ENCODE peak calls at places on chromosomes 3 and 15, in seven cellular contexts. One of them, this sample, is unnamed.

GRCh38 chr3:77197408-77197807 is 157.5 kb downstream of the ROBO2 start:
- DNase-seq in HFFc6: no peak
- DNase-seq in aorta: no peak
- DNase-seq in stimulated activated CD4-positive, alpha-beta T cell treated with anti-CD3 and anti-CD28 coated beads, TNF-alpha, amount 100 ng/mL, for 48 hours: no peak
- DNase-seq in Daoy: no peak
- DNase-seq in DMS153: no peak
- DNase-seq in NCI-H510A treated with DMSO at 0.1 percent for 48 hours: no peak
- DNase-seq in this sample: no peak

GRCh38 chr3:67075295-67075694 is 77.2 kb downstream of the KBTBD8 start:
- DNase-seq in HFFc6: no peak
- DNase-seq in NCI-H510A treated with DMSO at 0.1 percent for 48 hours: no peak
- DNase-seq in Daoy: no peak
- DNase-seq in aorta: no peak
- DNase-seq in stimulated activated CD4-positive, alpha-beta T cell treated with anti-CD3 and anti-CD28 coated beads, TNF-alpha, amount 100 ng/mL, for 48 hours: no peak
- DNase-seq in DMS153: no peak
- DNase-seq in this sample: no peak

GRCh38 chr3:41716391-41716910 is 245.5 kb downstream of the ULK4 start:
- DNase-seq in aorta: no peak
- DNase-seq in NCI-H510A treated with DMSO at 0.1 percent for 48 hours: no peak
- DNase-seq in stimulated activated CD4-positive, alpha-beta T cell treated with anti-CD3 and anti-CD28 coated beads, TNF-alpha, amount 100 ng/mL, for 48 hours: no peak
- DNase-seq in HFFc6: no peak
- DNase-seq in DMS153: no peak
- DNase-seq in Daoy: no peak
- DNase-seq in this sample: no peak

GRCh38 chr3:10353661-10354372 is 32.9 kb upstream of the SEC13 start:
- DNase-seq in DMS153: no peak
- DNase-seq in Daoy: no peak
- DNase-seq in aorta: no peak
- DNase-seq in HFFc6: no peak
- DNase-seq in NCI-H510A treated with DMSO at 0.1 percent for 48 hours: no peak
- DNase-seq in stimulated activated CD4-positive, alpha-beta T cell treated with anti-CD3 and anti-CD28 coated beads, TNF-alpha, amount 100 ng/mL, for 48 hours: no peak
- DNase-seq in this sample: no peak

GRCh38 chr3:16388850-16389411 is 123.9 kb downstream of the OXNAD1 start:
- DNase-seq in HFFc6: no peak
- DNase-seq in NCI-H510A treated with DMSO at 0.1 percent for 48 hours: no peak
- DNase-seq in DMS153: no peak
- DNase-seq in stimulated activated CD4-positive, alpha-beta T cell treated with anti-CD3 and anti-CD28 coated beads, TNF-alpha, amount 100 ng/mL, for 48 hours: no peak
- DNase-seq in aorta: no peak
- DNase-seq in Daoy: no peak
- DNase-seq in this sample: no peak

GRCh38 chr3:155282416-155283091 is 10.9 kb downstream of the STRIT1 start:
- DNase-seq in aorta: no peak
- DNase-seq in NCI-H510A treated with DMSO at 0.1 percent for 48 hours: peak
- DNase-seq in Daoy: no peak
- DNase-seq in HFFc6: peak
- DNase-seq in stimulated activated CD4-positive, alpha-beta T cell treated with anti-CD3 and anti-CD28 coated beads, TNF-alpha, amount 100 ng/mL, for 48 hours: no peak
- DNase-seq in DMS153: peak
- DNase-seq in this sample: no peak

GRCh38 chr3:17033516-17034168 is 148.9 kb downstream of the PLCL2 start:
- DNase-seq in NCI-H510A treated with DMSO at 0.1 percent for 48 hours: no peak
- DNase-seq in Daoy: no peak
- DNase-seq in DMS153: no peak
- DNase-seq in aorta: no peak
- DNase-seq in HFFc6: no peak
- DNase-seq in stimulated activated CD4-positive, alpha-beta T cell treated with anti-CD3 and anti-CD28 coated beads, TNF-alpha, amount 100 ng/mL, for 48 hours: no peak
- DNase-seq in this sample: no peak

GRCh38 chr3:140736863-140737460 is 59.1 kb downstream of the TRIM42 start:
- DNase-seq in stimulated activated CD4-positive, alpha-beta T cell treated with anti-CD3 and anti-CD28 coated beads, TNF-alpha, amount 100 ng/mL, for 48 hours: no peak
- DNase-seq in DMS153: peak
- DNase-seq in aorta: peak
- DNase-seq in NCI-H510A treated with DMSO at 0.1 percent for 48 hours: peak
- DNase-seq in HFFc6: no peak
- DNase-seq in Daoy: peak
- DNase-seq in this sample: no peak

GRCh38 chr3:153173758-153174516 is 11.9 kb downstream of the RAP2B start:
- DNase-seq in HFFc6: peak
- DNase-seq in Daoy: peak
- DNase-seq in stimulated activated CD4-positive, alpha-beta T cell treated with anti-CD3 and anti-CD28 coated beads, TNF-alpha, amount 100 ng/mL, for 48 hours: no peak
- DNase-seq in NCI-H510A treated with DMSO at 0.1 percent for 48 hours: no peak
- DNase-seq in aorta: no peak
- DNase-seq in DMS153: no peak
- DNase-seq in this sample: no peak

GRCh38 chr3:187777331-187778046 is 32.2 kb upstream of the BCL6 start:
- DNase-seq in NCI-H510A treated with DMSO at 0.1 percent for 48 hours: no peak
- DNase-seq in Daoy: peak
- DNase-seq in stimulated activated CD4-positive, alpha-beta T cell treated with anti-CD3 and anti-CD28 coated beads, TNF-alpha, amount 100 ng/mL, for 48 hours: no peak
- DNase-seq in aorta: no peak
- DNase-seq in HFFc6: peak
- DNase-seq in DMS153: no peak
- DNase-seq in this sample: peak

GRCh38 chr3:125052671-125053303 is 3.0 kb downstream of the HEG1 start:
- DNase-seq in stimulated activated CD4-positive, alpha-beta T cell treated with anti-CD3 and anti-CD28 coated beads, TNF-alpha, amount 100 ng/mL, for 48 hours: no peak
- DNase-seq in NCI-H510A treated with DMSO at 0.1 percent for 48 hours: peak
- DNase-seq in aorta: peak
- DNase-seq in Daoy: peak
- DNase-seq in HFFc6: peak
- DNase-seq in DMS153: peak
- DNase-seq in this sample: no peak

GRCh38 chr15:68220967-68221366 is 8.6 kb downstream of the CLN6 start:
- DNase-seq in Daoy: no peak
- DNase-seq in NCI-H510A treated with DMSO at 0.1 percent for 48 hours: no peak
- DNase-seq in stimulated activated CD4-positive, alpha-beta T cell treated with anti-CD3 and anti-CD28 coated beads, TNF-alpha, amount 100 ng/mL, for 48 hours: no peak
- DNase-seq in DMS153: no peak
- DNase-seq in aorta: no peak
- DNase-seq in HFFc6: no peak
- DNase-seq in this sample: no peak

GRCh38 chr3:167151671-167152070 is 228.4 kb downstream of the ZBBX start:
- DNase-seq in DMS153: peak
- DNase-seq in NCI-H510A treated with DMSO at 0.1 percent for 48 hours: no peak
- DNase-seq in stimulated activated CD4-positive, alpha-beta T cell treated with anti-CD3 and anti-CD28 coated beads, TNF-alpha, amount 100 ng/mL, for 48 hours: no peak
- DNase-seq in Daoy: no peak
- DNase-seq in HFFc6: no peak
- DNase-seq in aorta: no peak
- DNase-seq in this sample: no peak

GRCh38 chr15:87743557-87743956 is 513.0 kb downstream of the NTRK3 start:
- DNase-seq in HFFc6: no peak
- DNase-seq in NCI-H510A treated with DMSO at 0.1 percent for 48 hours: no peak
- DNase-seq in Daoy: no peak
- DNase-seq in DMS153: no peak
- DNase-seq in aorta: no peak
- DNase-seq in stimulated activated CD4-positive, alpha-beta T cell treated with anti-CD3 and anti-CD28 coated beads, TNF-alpha, amount 100 ng/mL, for 48 hours: no peak
- DNase-seq in this sample: no peak

GRCh38 chr15:46853600-46853999 is 863.7 kb upstream of the SEMA6D start:
- DNase-seq in DMS153: no peak
- DNase-seq in aorta: no peak
- DNase-seq in stimulated activated CD4-positive, alpha-beta T cell treated with anti-CD3 and anti-CD28 coated beads, TNF-alpha, amount 100 ng/mL, for 48 hours: no peak
- DNase-seq in NCI-H510A treated with DMSO at 0.1 percent for 48 hours: no peak
- DNase-seq in HFFc6: no peak
- DNase-seq in Daoy: no peak
- DNase-seq in this sample: no peak

GRCh38 chr3:56980798-56981390 is 79.6 kb upstream of the SPATA12 start:
- DNase-seq in NCI-H510A treated with DMSO at 0.1 percent for 48 hours: no peak
- DNase-seq in Daoy: peak
- DNase-seq in stimulated activated CD4-positive, alpha-beta T cell treated with anti-CD3 and anti-CD28 coated beads, TNF-alpha, amount 100 ng/mL, for 48 hours: peak
- DNase-seq in aorta: peak
- DNase-seq in DMS153: no peak
- DNase-seq in HFFc6: peak
- DNase-seq in this sample: no peak

GRCh38 chr3:114730397-114730796 is 416.7 kb downstream of the ZBTB20 start:
- DNase-seq in stimulated activated CD4-positive, alpha-beta T cell treated with anti-CD3 and anti-CD28 coated beads, TNF-alpha, amount 100 ng/mL, for 48 hours: no peak
- DNase-seq in NCI-H510A treated with DMSO at 0.1 percent for 48 hours: no peak
- DNase-seq in HFFc6: no peak
- DNase-seq in DMS153: no peak
- DNase-seq in aorta: no peak
- DNase-seq in Daoy: no peak
- DNase-seq in this sample: no peak

GRCh38 chr3:39146083-39146501 is 7.3 kb downstream of the CSRNP1 start:
- DNase-seq in aorta: peak
- DNase-seq in DMS153: no peak
- DNase-seq in HFFc6: no peak
- DNase-seq in NCI-H510A treated with DMSO at 0.1 percent for 48 hours: no peak
- DNase-seq in stimulated activated CD4-positive, alpha-beta T cell treated with anti-CD3 and anti-CD28 coated beads, TNF-alpha, amount 100 ng/mL, for 48 hours: no peak
- DNase-seq in Daoy: peak
- DNase-seq in this sample: no peak

This sample was measured in CD4-positive, alpha-beta memory T cell.